ENCODE peak calls at places on chromosomes 13 and 19, in eight cellular contexts. P is A549, Y is stomach, I is NB4, G is IMR-90, B is transverse colon, U is tibial nerve, E is body of pancreas. J is an unnamed sample.

GRCh38 chr13:86986448-86986847 is 684.7 kb upstream of the SLITRK5 start:
- DNase-seq in P (peak), Y (no peak), I (no peak), G (peak), B (no peak), U (no peak), E (no peak), J (no peak)

GRCh38 chr19:54389556-54389955 is 24.8 kb upstream of the LAIR1 start:
- DNase-seq in P (no peak), Y (no peak), I (peak), G (no peak), B (no peak), U (no peak), E (no peak), J (no peak)

GRCh38 chr19:1829958-1830357 is 17.9 kb upstream of the ATP8B3 start:
- DNase-seq in P (no peak), Y (no peak), I (no peak), G (no peak), B (no peak), U (no peak), E (no peak), J (peak)

GRCh38 chr13:26376430-26376829 is 122.5 kb downstream of the CDK8 start:
- DNase-seq in P (no peak), Y (no peak), I (peak), G (no peak), B (no peak), U (no peak), E (no peak), J (no peak)

GRCh38 chr19:49609499-49610092 is 18.6 kb downstream of the PRR12 start:
- DNase-seq in P (no peak), Y (no peak), I (no peak), G (no peak), B (no peak), U (no peak), E (no peak), J (no peak)

GRCh38 chr13:40681341-40682051 is 15.1 kb upstream of the FOXO1 start:
- DNase-seq in P (no peak), Y (no peak), I (no peak), G (no peak), B (no peak), U (no peak), E (no peak), J (no peak)

GRCh38 chr13:113273856-113274590 is 23.0 kb upstream of the LAMP1 start:
- DNase-seq in P (no peak), Y (no peak), I (peak), G (peak), B (no peak), U (no peak), E (no peak), J (no peak)

GRCh38 chr19:1765904-1766799 is 12.8 kb downstream of the ONECUT3 start:
- DNase-seq in P (no peak), Y (no peak), I (no peak), G (no peak), B (no peak), U (no peak), E (no peak), J (no peak)

GRCh38 chr19:5341981-5342380 is 1.4 kb upstream of the PTPRS start:
- DNase-seq in P (no peak), Y (no peak), I (no peak), G (no peak), B (no peak), U (no peak), E (no peak), J (no peak)

GRCh38 chr13:49610176-49610575 is 18.1 kb upstream of the ARL11 start:
- DNase-seq in P (no peak), Y (no peak), I (no peak), G (no peak), B (no peak), U (no peak), E (no peak), J (no peak)

GRCh38 chr13:112697756-112698655 is 8.2 kb downstream of the ATP11A start:
- DNase-seq in P (no peak), Y (peak), I (no peak), G (peak), B (no peak), U (no peak), E (no peak), J (no peak)

GRCh38 chr19:31348416-31349159 is 648 bp downstream of the TSHZ3 start:
- DNase-seq in P (peak), Y (no peak), I (no peak), G (no peak), B (no peak), U (no peak), E (peak), J (peak)

GRCh38 chr13:98975822-98976261 is 2.0 kb downstream of the DOCK9 start:
- DNase-seq in P (no peak), Y (no peak), I (peak), G (no peak), B (no peak), U (no peak), E (no peak), J (no peak)

GRCh38 chr13:101332583-101332982 is 83.7 kb downstream of the NALCN start:
- DNase-seq in P (no peak), Y (no peak), I (peak), G (no peak), B (no peak), U (no peak), E (no peak), J (no peak)

GRCh38 chr13:99200433-99201167 is at the start of gene UBAC2:
- DNase-seq in P (peak), Y (peak), I (peak), G (peak), B (peak), U (peak), E (peak), J (peak)

GRCh38 chr19:11226716-11227166 is 12.7 kb upstream of the ANGPTL8 start:
- DNase-seq in P (no peak), Y (no peak), I (no peak), G (no peak), B (no peak), U (no peak), E (no peak), J (no peak)

GRCh38 chr19:50358483-50359431 is 6.7 kb downstream of the NAPSA start:
- DNase-seq in P (no peak), Y (peak), I (no peak), G (peak), B (peak), U (no peak), E (peak), J (no peak)

GRCh38 chr13:50130686-50131051 is 115.4 kb downstream of the KCNRG start:
- DNase-seq in P (peak), Y (no peak), I (peak), G (peak), B (peak), U (no peak), E (no peak), J (no peak)

GRCh38 chr19:36915992-36916830 is at the start of the genes ZNF568 and ZNF829:
- DNase-seq in P (peak), Y (peak), I (peak), G (peak), B (peak), U (peak), E (peak), J (peak)

GRCh38 chr13:114104626-114105350 is 27.6 kb downstream of the RASA3 start:
- DNase-seq in P (no peak), Y (no peak), I (no peak), G (no peak), B (peak), U (peak), E (no peak), J (no peak)

GRCh38 chr19:8161135-8161646 is 11.8 kb upstream of the FBN3 start:
- DNase-seq in P (peak), Y (peak), I (peak), G (no peak), B (no peak), U (no peak), E (peak), J (no peak)
- TF ChIP-seq POLR2A in P (no peak), Y (no peak), I (peak), G (no peak), B (no peak), U (no peak), E (no peak), J (no peak)

GRCh38 chr13:31162151-31163008 is 676 bp upstream of the HSPH1 start:
- DNase-seq in P (peak), Y (peak), I (peak), G (peak), B (peak), U (peak), E (peak), J (peak)
- TF ChIP-seq POLR2A in P (peak), Y (no peak), I (peak), G (peak), B (no peak), U (peak), E (no peak), J (peak)

DNA sequence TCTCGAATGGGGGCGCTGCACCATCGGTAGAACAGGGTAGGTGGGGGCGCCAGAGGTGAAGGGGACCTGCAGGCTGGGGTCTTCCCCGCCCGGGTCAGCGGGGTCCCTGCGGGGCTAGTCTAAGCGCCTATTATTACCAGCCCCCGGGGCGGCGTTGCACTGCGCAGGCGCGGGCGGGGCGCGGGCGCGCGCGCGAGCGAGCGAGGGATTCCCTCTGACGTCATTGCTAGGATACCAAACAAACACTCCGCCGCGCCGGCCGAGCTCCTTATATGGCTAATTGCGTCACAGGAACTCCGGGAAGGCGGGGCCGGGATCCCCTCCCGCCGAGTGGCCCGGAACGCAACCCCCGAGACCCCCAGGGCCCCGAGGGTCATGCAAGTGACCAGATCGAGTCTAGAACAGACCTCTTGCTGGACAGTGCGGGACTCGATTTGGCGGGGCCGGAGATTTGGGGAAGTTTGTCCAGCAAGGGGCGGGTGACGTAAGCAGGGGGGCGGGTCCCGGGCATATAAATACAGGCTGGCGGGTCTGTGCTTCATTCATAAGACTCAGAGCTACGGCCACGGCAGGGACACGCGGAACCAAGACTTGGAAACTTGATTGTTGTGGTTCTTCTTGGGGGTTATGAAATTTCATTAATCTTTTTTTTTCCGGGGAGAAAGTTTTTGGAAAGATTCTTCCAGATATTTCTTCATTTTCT is at the start of gene FOSB:
- DNase-seq in P (peak), Y (peak), I (peak), G (peak), B (peak), U (peak), E (peak), J (peak)
- TF ChIP-seq POLR2A in P (peak), Y (peak), I (peak), G (no peak), B (peak), U (peak), E (peak), J (peak)

GRCh38 chr19:13847033-13847899 is 29.7 kb upstream of the NANOS3 start:
- DNase-seq in P (peak), Y (peak), I (peak), G (peak), B (peak), U (peak), E (peak), J (peak)
- TF ChIP-seq POLR2A in P (no peak), Y (peak), I (peak), G (peak), B (peak), U (peak), E (peak), J (peak)

GRCh38 chr13:32538234-32538620 is 368 bp downstream of the N4BP2L2 start:
- DNase-seq in P (no peak), Y (peak), I (no peak), G (peak), B (no peak), U (no peak), E (no peak), J (no peak)
- TF ChIP-seq POLR2A in P (no peak), Y (no peak), I (no peak), G (peak), B (no peak), U (no peak), E (no peak), J (no peak)

DNA sequence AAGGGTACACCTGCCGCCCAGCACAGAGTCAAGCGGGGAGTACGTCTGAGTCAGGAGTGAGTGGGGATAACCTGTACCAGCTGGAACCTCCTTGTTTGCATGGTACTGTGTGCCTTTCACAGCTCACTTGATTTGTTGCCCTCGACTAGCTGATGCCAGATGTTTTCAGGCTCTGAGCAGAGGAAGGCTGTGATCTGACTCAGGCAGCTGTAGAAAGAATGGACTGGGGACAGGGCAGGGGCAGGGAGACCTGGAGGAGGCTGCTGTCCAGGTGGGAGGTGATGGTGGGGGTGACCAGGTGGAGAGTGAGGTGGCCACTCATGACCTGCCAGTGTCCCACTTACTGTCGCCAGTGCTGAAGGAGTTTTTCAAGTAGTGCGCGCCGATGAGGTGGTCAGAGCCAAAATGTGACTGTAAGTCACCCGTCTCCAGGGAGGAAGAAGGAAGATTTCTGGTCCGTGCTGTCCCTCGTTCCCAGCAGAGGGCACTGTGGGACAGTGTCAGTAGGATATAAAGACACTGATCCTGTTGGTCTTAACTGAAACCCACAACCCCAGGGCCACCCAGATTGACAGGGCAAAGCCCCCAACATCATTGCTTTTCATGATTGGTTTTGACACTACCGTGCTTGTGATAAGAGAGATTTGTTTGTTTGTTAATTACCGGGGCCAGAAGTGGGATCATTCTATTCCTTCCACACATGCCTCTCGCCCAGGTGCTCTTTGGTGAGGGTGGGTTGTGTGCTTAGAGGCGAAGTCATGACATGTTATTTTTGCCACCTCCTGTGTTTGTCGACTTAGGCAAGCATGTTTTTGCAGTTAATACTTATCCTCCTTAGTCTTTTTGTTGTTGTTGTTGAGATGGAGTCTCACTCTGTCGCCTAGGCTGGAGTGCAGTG is 128.4 kb downstream of the DPF1 start:
- DNase-seq in P (peak), Y (peak), I (peak), G (peak), B (peak), U (peak), E (peak), J (peak)
- TF ChIP-seq POLR2A in P (peak), Y (no peak), I (no peak), G (no peak), B (no peak), U (no peak), E (no peak), J (no peak)